ENCODE peak calls at places on chromosomes 6 and 20, in six cellular contexts. One of them, this sample, is unnamed.
A peak's percentile ranks its signal among the peaks of the same experiment; 100 is the strongest.

GRCh38 chr6:132812756-132813172 is 1.6 kb upstream of the RPS12 start:
- DNase-seq in psoas muscle: no peak
- DNase-seq in ovary: no peak
- DNase-seq in HCT116: no peak
- DNase-seq in brain microvascular endothelial cell: no peak
- DNase-seq in DND-41: no peak
- DNase-seq in this sample: no peak

GRCh38 chr20:60403105-60403741 is 445.0 kb downstream of the CDH26 start:
- DNase-seq in psoas muscle: no peak
- DNase-seq in ovary: no peak
- DNase-seq in HCT116: no peak
- DNase-seq in brain microvascular endothelial cell: no peak
- DNase-seq in DND-41: no peak
- DNase-seq in this sample: no peak

GRCh38 chr6:33700391-33701050 is 11.0 kb downstream of the UQCC2 start:
- DNase-seq in psoas muscle: peak; percentile 83
- DNase-seq in ovary: peak; percentile 53
- DNase-seq in HCT116: peak; percentile 65
- DNase-seq in brain microvascular endothelial cell: peak; percentile 58
- DNase-seq in DND-41: peak; percentile 51
- DNase-seq in this sample: no peak

GRCh38 chr6:33372532-33373123 is 19.0 kb upstream of the KIFC1 start:
- DNase-seq in psoas muscle: no peak
- DNase-seq in ovary: no peak
- DNase-seq in HCT116: no peak
- DNase-seq in brain microvascular endothelial cell: no peak
- DNase-seq in DND-41: no peak
- DNase-seq in this sample: no peak

GRCh38 chr6:71478834-71479541 is 190.4 kb downstream of the OGFRL1 start:
- DNase-seq in psoas muscle: no peak
- DNase-seq in ovary: no peak
- DNase-seq in HCT116: no peak
- DNase-seq in brain microvascular endothelial cell: peak; percentile 79
- DNase-seq in DND-41: no peak
- DNase-seq in this sample: no peak

GRCh38 chr20:47358052-47358671 is 1.7 kb upstream of the ZMYND8 start:
- DNase-seq in psoas muscle: peak; percentile 47
- DNase-seq in ovary: no peak
- DNase-seq in HCT116: no peak
- DNase-seq in brain microvascular endothelial cell: no peak
- DNase-seq in DND-41: no peak
- DNase-seq in this sample: no peak

GRCh38 chr6:114007451-114007953 is 36.6 kb upstream of the HDAC2 start:
- DNase-seq in psoas muscle: no peak
- DNase-seq in ovary: no peak
- DNase-seq in HCT116: no peak
- DNase-seq in brain microvascular endothelial cell: no peak
- DNase-seq in DND-41: peak; percentile 66
- DNase-seq in this sample: no peak

GRCh38 chr6:139587469-139587868 is 213.0 kb upstream of the CITED2 start:
- DNase-seq in psoas muscle: no peak
- DNase-seq in ovary: no peak
- DNase-seq in HCT116: no peak
- DNase-seq in brain microvascular endothelial cell: peak; percentile 84
- DNase-seq in DND-41: no peak
- DNase-seq in this sample: no peak

GRCh38 chr6:113763311-113763766 is 93.8 kb upstream of the MARCKS start:
- DNase-seq in psoas muscle: no peak
- DNase-seq in ovary: no peak
- DNase-seq in HCT116: no peak
- DNase-seq in brain microvascular endothelial cell: no peak
- DNase-seq in DND-41: no peak
- DNase-seq in this sample: no peak

GRCh38 chr6:142523485-142523884 is 221.7 kb downstream of the ADGRG6 start:
- DNase-seq in psoas muscle: no peak
- DNase-seq in ovary: no peak
- DNase-seq in HCT116: no peak
- DNase-seq in brain microvascular endothelial cell: no peak
- DNase-seq in DND-41: no peak
- DNase-seq in this sample: no peak

GRCh38 chr6:156840606-156841005 is 63.4 kb downstream of the ARID1B start:
- DNase-seq in psoas muscle: no peak
- DNase-seq in ovary: no peak
- DNase-seq in HCT116: no peak
- DNase-seq in brain microvascular endothelial cell: no peak
- DNase-seq in DND-41: no peak
- DNase-seq in this sample: no peak

GRCh38 chr6:1636272-1636825 is 26.6 kb downstream of the FOXC1 start:
- DNase-seq in psoas muscle: no peak
- DNase-seq in ovary: no peak
- DNase-seq in HCT116: no peak
- DNase-seq in brain microvascular endothelial cell: no peak
- DNase-seq in DND-41: no peak
- DNase-seq in this sample: no peak

GRCh38 chr20:58512808-58513552 is 2.2 kb downstream of the APCDD1L start:
- DNase-seq in psoas muscle: no peak
- DNase-seq in ovary: no peak
- DNase-seq in HCT116: no peak
- DNase-seq in brain microvascular endothelial cell: no peak
- DNase-seq in DND-41: no peak
- DNase-seq in this sample: no peak

GRCh38 chr6:56255370-56255769 is 8.0 kb upstream of the COL21A1 start:
- DNase-seq in psoas muscle: no peak
- DNase-seq in ovary: no peak
- DNase-seq in HCT116: no peak
- DNase-seq in brain microvascular endothelial cell: no peak
- DNase-seq in DND-41: no peak
- DNase-seq in this sample: no peak

GRCh38 chr6:135182993-135183531 is 2.0 kb downstream of the MYB start:
- DNase-seq in psoas muscle: no peak
- DNase-seq in ovary: no peak
- DNase-seq in HCT116: no peak
- DNase-seq in brain microvascular endothelial cell: no peak
- DNase-seq in DND-41: peak; percentile 69
- DNase-seq in this sample: no peak

GRCh38 chr20:10157539-10157938 is 61.1 kb upstream of the SNAP25 start:
- DNase-seq in psoas muscle: no peak
- DNase-seq in ovary: no peak
- DNase-seq in HCT116: no peak
- DNase-seq in brain microvascular endothelial cell: no peak
- DNase-seq in DND-41: no peak
- DNase-seq in this sample: no peak

GRCh38 chr6:53611342-53611741 is 54.2 kb downstream of the KLHL31 start:
- DNase-seq in psoas muscle: no peak
- DNase-seq in ovary: no peak
- DNase-seq in HCT116: no peak
- DNase-seq in brain microvascular endothelial cell: no peak
- DNase-seq in DND-41: no peak
- DNase-seq in this sample: no peak

GRCh38 chr6:130932956-130933355 is 105.8 kb downstream of the SMLR1 start:
- DNase-seq in psoas muscle: no peak
- DNase-seq in ovary: no peak
- DNase-seq in HCT116: no peak
- DNase-seq in brain microvascular endothelial cell: no peak
- DNase-seq in DND-41: no peak
- DNase-seq in this sample: no peak

GRCh38 chr20:34123309-34123708 is 11.3 kb upstream of the EIF2S2 start:
- DNase-seq in psoas muscle: no peak
- DNase-seq in ovary: no peak
- DNase-seq in HCT116: no peak
- DNase-seq in brain microvascular endothelial cell: no peak
- DNase-seq in DND-41: no peak
- DNase-seq in this sample: no peak

GRCh38 chr20:47493954-47494293 is 7.8 kb upstream of the NCOA3 start:
- DNase-seq in psoas muscle: no peak
- DNase-seq in ovary: no peak
- DNase-seq in HCT116: no peak
- DNase-seq in brain microvascular endothelial cell: no peak
- DNase-seq in DND-41: no peak
- DNase-seq in this sample: no peak

GRCh38 chr6:146990284-146990683 is 213.9 kb upstream of the STXBP5 start:
- DNase-seq in psoas muscle: no peak
- DNase-seq in ovary: no peak
- DNase-seq in HCT116: no peak
- DNase-seq in brain microvascular endothelial cell: peak; percentile 74
- DNase-seq in DND-41: no peak
- DNase-seq in this sample: no peak

GRCh38 chr20:36145877-36146707 is 8.4 kb upstream of the EPB41L1 start:
- DNase-seq in psoas muscle: peak; percentile 73
- DNase-seq in ovary: no peak
- DNase-seq in HCT116: no peak
- DNase-seq in brain microvascular endothelial cell: no peak
- DNase-seq in DND-41: no peak
- DNase-seq in this sample: peak; percentile 84

GRCh38 chr6:155595264-155595663 is 139.6 kb upstream of the NOX3 start:
- DNase-seq in psoas muscle: no peak
- DNase-seq in ovary: no peak
- DNase-seq in HCT116: no peak
- DNase-seq in brain microvascular endothelial cell: no peak
- DNase-seq in DND-41: no peak
- DNase-seq in this sample: no peak

GRCh38 chr6:703562-703961 is 10.6 kb upstream of the EXOC2 start:
- DNase-seq in psoas muscle: no peak
- DNase-seq in ovary: no peak
- DNase-seq in HCT116: no peak
- DNase-seq in brain microvascular endothelial cell: no peak
- DNase-seq in DND-41: no peak
- DNase-seq in this sample: no peak

DNA sequence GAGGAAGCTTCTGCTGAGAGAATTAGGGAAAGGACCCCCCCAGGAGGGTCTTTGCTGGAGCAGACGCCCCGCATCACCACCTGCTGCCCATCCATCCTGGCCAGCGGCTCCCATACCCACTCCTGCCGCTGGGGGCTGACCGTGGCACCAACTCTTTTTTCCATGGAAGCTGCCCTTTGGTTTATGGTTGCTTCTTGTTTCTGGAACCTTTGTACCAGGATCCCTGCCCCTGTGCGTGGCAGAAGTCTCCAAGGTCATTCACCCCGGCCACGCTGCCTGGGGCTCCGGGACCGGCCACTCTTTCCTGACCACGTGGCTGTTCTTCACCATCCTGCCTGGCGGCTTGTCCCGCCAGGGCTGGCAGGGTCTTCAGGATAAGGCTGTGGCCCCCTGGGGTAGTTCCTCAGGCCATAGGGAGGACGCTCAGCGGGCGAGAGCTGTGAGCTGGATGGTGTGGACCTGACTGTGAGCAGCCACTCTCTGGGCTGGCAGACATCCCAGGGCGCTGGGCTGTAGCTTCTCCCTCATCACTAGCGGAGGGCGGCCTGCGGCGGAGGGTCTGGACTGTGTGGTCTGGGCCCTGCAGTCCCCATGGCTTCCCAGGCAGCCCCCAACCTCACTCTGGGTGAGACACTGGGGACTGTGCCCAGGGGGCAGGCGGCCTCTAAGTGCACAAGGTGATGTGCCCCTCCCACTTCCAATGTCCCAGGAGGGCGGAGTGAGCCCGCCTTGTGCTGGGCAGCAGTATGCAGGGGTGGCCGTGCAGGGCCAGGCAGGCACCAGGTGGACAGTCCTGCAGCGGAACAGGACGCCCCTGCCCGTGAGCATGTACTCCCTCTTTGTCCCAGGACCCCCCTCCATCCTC is 22.8 kb upstream of the RBBP8NL start:
- DNase-seq in psoas muscle: no peak
- DNase-seq in ovary: no peak
- DNase-seq in HCT116: no peak
- DNase-seq in brain microvascular endothelial cell: no peak
- DNase-seq in DND-41: no peak
- DNase-seq in this sample: no peak
- TF ChIP-seq CTCF in psoas muscle: no peak
- TF ChIP-seq CTCF in ovary: no peak
- TF ChIP-seq CTCF in HCT116: peak; percentile 24
- TF ChIP-seq CTCF in brain microvascular endothelial cell: peak; percentile 25
- TF ChIP-seq CTCF in DND-41: no peak
- TF ChIP-seq CTCF in this sample: no peak

GRCh38 chr6:6584310-6585002 is 4.1 kb upstream of the LY86 start:
- DNase-seq in psoas muscle: no peak
- DNase-seq in ovary: no peak
- DNase-seq in HCT116: no peak
- DNase-seq in brain microvascular endothelial cell: no peak
- DNase-seq in DND-41: no peak
- DNase-seq in this sample: no peak
- H3K27ac ChIP-seq in psoas muscle: no peak overlapping the region
- H3K27ac ChIP-seq in ovary: no peak overlapping the region
- H3K27ac ChIP-seq in HCT116: no peak overlapping the region
- H3K27ac ChIP-seq in brain microvascular endothelial cell: no peak overlapping the region
- H3K27ac ChIP-seq in DND-41: no peak overlapping the region
- H3K27ac ChIP-seq in this sample: no peak overlapping the region

GRCh38 chr20:41232971-41233926 is 84.3 kb downstream of the ZHX3 start:
- DNase-seq in psoas muscle: no peak
- DNase-seq in ovary: no peak
- DNase-seq in HCT116: no peak
- DNase-seq in brain microvascular endothelial cell: peak; percentile 79
- DNase-seq in DND-41: no peak
- DNase-seq in this sample: no peak
- H3K4me3 ChIP-seq in psoas muscle: peak overlapping the region; percentile 43
- H3K4me3 ChIP-seq in ovary: no peak overlapping the region
- H3K4me3 ChIP-seq in HCT116: no peak overlapping the region
- H3K4me3 ChIP-seq in brain microvascular endothelial cell: no peak overlapping the region
- H3K4me3 ChIP-seq in DND-41: no peak overlapping the region
- H3K4me3 ChIP-seq in this sample: peak overlapping the region; percentile 0

GRCh38 chr20:53934421-53935352 is 135.7 kb downstream of the BCAS1 start:
- DNase-seq in psoas muscle: no peak
- DNase-seq in ovary: peak; percentile 64
- DNase-seq in HCT116: no peak
- DNase-seq in brain microvascular endothelial cell: peak; percentile 95
- DNase-seq in DND-41: peak; percentile 26
- DNase-seq in this sample: peak; percentile 26
- TF ChIP-seq CTCF in psoas muscle: no peak
- TF ChIP-seq CTCF in ovary: no peak
- TF ChIP-seq CTCF in HCT116: no peak
- TF ChIP-seq CTCF in brain microvascular endothelial cell: no peak
- TF ChIP-seq CTCF in DND-41: no peak
- TF ChIP-seq CTCF in this sample: no peak

DNA sequence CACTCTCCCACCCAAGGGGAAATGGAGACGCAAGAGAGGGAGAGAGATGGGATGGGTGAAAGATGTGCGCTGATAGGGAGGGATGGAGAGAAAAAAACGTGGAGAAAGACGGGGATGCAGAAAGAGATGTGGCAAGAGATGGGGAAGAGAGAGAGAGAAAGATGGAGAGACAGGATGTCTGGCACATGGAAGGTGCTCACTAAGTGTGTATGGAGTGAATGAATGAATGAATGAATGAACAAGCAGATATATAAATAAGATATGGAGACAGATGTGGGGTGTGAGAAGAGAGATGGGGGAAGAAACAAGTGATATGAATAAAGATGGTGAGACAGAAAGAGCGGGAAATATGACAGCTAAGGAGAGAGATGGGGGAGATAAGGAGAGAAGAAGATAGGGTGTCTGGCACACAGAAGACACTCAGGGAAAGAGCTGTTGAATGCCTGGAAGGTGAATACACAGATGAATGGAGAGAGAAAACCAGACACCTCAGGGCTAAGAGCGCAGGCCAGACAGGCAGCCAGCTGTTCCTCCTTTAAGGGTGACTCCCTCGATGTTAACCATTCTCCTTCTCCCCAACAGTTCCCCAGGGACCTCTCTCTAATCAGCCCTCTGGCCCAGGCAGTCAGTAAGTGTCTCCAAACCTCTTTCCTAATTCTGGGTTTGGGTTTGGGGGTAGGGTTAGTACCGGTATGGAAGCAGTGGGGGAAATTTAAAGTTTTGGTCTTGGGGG is 753 bp downstream of the TNF start:
- DNase-seq in psoas muscle: peak; percentile 10
- DNase-seq in ovary: no peak
- DNase-seq in HCT116: no peak
- DNase-seq in brain microvascular endothelial cell: no peak
- DNase-seq in DND-41: no peak
- DNase-seq in this sample: no peak
- H3K27ac ChIP-seq in psoas muscle: no peak overlapping the region
- H3K27ac ChIP-seq in ovary: no peak overlapping the region
- H3K27ac ChIP-seq in HCT116: no peak overlapping the region
- H3K27ac ChIP-seq in brain microvascular endothelial cell: no peak overlapping the region
- H3K27ac ChIP-seq in DND-41: peak overlapping the region; percentile 76
- H3K27ac ChIP-seq in this sample: no peak overlapping the region

This sample was measured in coronary artery.